ENCODE peak calls at places on chromosomes 7 and 10, in four cellular contexts. Z, S, G and I are unnamed samples.

GRCh38 chr10:9792181-9792580 is 1225.5 kb upstream of the CELF2 start:
- DNase-seq in Z (peak; percentile 47), G (no peak), S (no peak), I (peak; percentile 85)

GRCh38 chr10:101694674-101695403 is at the start of gene FBXW4:
- DNase-seq in G (peak; percentile 11), Z (peak; percentile 55), S (peak; percentile 72), I (no peak)

GRCh38 chr10:79266092-79266491 is 81.2 kb upstream of the PPIF start:
- DNase-seq in Z (no peak), G (no peak), S (peak; percentile 80), I (peak; percentile 37)

GRCh38 chr10:127151541-127151940 is 44.9 kb downstream of the INSYN2A start:
- DNase-seq in G (no peak), Z (peak; percentile 50), S (no peak), I (peak; percentile 30)

GRCh38 chr10:76150139-76150885 is 718.9 kb downstream of the LRMDA start:
- DNase-seq in G (peak; percentile 9), Z (no peak), S (no peak), I (peak; percentile 91)

GRCh38 chr7:117871778-117872538 is 1.3 kb downstream of the CTTNBP2 start:
- DNase-seq in G (peak; percentile 64), Z (no peak), S (peak; percentile 47), I (no peak)

GRCh38 chr10:132526676-132527075 is 10.9 kb upstream of the INPP5A start:
- DNase-seq in G (no peak), Z (no peak), S (peak; percentile 27), I (no peak)

GRCh38 chr10:110391541-110391940 is 86.8 kb upstream of the SMNDC1 start:
- DNase-seq in G (no peak), S (no peak), Z (no peak), I (no peak)

GRCh38 chr7:12705878-12706277 is 18.4 kb downstream of the ARL4A start:
- DNase-seq in G (no peak), S (no peak), Z (peak; percentile 79), I (peak; percentile 70)

GRCh38 chr7:93736970-93737369 is 153.6 kb downstream of the TFPI2 start:
- DNase-seq in S (no peak), Z (no peak), G (no peak), I (no peak)